ENCODE peak calls at places on chromosomes 1 and 21, in six cellular contexts. I is cardiac fibroblast; J is thyroid gland; U is psoas muscle; G is MM.1S; W is activated CD8-positive, alpha-beta T cell treated with anti-CD3 and anti-CD28 coated beads for 36 hours. X is an unnamed sample.

GRCh38 chr1:52592637-52593323 is 9.4 kb upstream of the GPX7 start:
- DNase-seq in W (no peak), U (no peak), G (no peak), J (no peak), I (no peak), X (no peak)

GRCh38 chr1:114199017-114199594 is 45.4 kb upstream of the SYT6 start:
- DNase-seq in W (no peak), I (no peak), U (no peak), G (no peak), J (no peak), X (no peak)

GRCh38 chr1:182910143-182910542 is 42.8 kb downstream of the SHCBP1L start:
- DNase-seq in U (no peak), I (no peak), W (no peak), G (no peak), J (no peak), X (no peak)

GRCh38 chr1:182120411-182121258 is 59.1 kb upstream of the ZNF648 start:
- DNase-seq in J (peak; percentile 88), I (peak; percentile 14), G (no peak), U (peak; percentile 27), W (no peak), X (peak; percentile 68)

GRCh38 chr1:96808186-96808585 is 86.6 kb downstream of the PTBP2 start:
- DNase-seq in I (peak; percentile 21), U (no peak), J (no peak), W (no peak), G (no peak), X (no peak)

GRCh38 chr1:84299536-84300260 is 1.8 kb upstream of the SAMD13 start:
- DNase-seq in I (peak; percentile 22), W (no peak), J (peak; percentile 8), U (no peak), G (no peak), X (no peak)

GRCh38 chr1:40758578-40759343 is 24.8 kb upstream of the KCNQ4 start:
- DNase-seq in G (no peak), U (no peak), J (no peak), I (no peak), W (no peak), X (no peak)

GRCh38 chr1:214427871-214428277 is 123.5 kb downstream of the PTPN14 start:
- DNase-seq in U (no peak), I (peak; percentile 70), W (peak; percentile 90), J (peak; percentile 10), G (peak; percentile 98), X (no peak)

GRCh38 chr1:1788646-1789431 is 10.6 kb upstream of the NADK start:
- DNase-seq in G (peak; percentile 9), U (no peak), W (peak; percentile 40), J (no peak), I (peak; percentile 58), X (no peak)

GRCh38 chr1:31798086-31798432 is 17.8 kb downstream of the SPOCD1 start:
- DNase-seq in I (no peak), G (no peak), W (no peak), J (no peak), U (no peak), X (peak; percentile 17)

GRCh38 chr1:7549277-7549676 is 221.8 kb upstream of the VAMP3 start:
- DNase-seq in I (peak; percentile 66), G (no peak), W (peak; percentile 81), U (no peak), J (no peak), X (no peak)

GRCh38 chr1:43688594-43689000 is 18.7 kb upstream of the ST3GAL3 start:
- DNase-seq in U (no peak), W (no peak), G (peak; percentile 30), I (peak; percentile 76), J (no peak), X (no peak)

GRCh38 chr1:240737268-240737667 is 125.3 kb upstream of the GREM2 start:
- DNase-seq in G (no peak), I (no peak), J (no peak), W (no peak), U (no peak), X (no peak)

GRCh38 chr1:234980224-234980656 is 148.4 kb downstream of the TOMM20 start:
- DNase-seq in J (no peak), I (no peak), G (no peak), U (no peak), W (no peak), X (no peak)
- TF ChIP-seq CTCF in J (no peak), I (no peak), G (no peak), U (no peak), W (no peak), X (no peak)

GRCh38 chr21:25360593-25360992 is 246.7 kb downstream of the MRPL39 start:
- DNase-seq in I (no peak), J (no peak), U (no peak), W (peak; percentile 10), G (no peak), X (no peak)
- TF ChIP-seq CTCF in I (peak; percentile 34), J (no peak), U (no peak), W (peak; percentile 39), G (peak; percentile 13), X (no peak)

GRCh38 chr1:92599184-92599583 is 112.5 kb upstream of the GFI1 start:
- DNase-seq in J (no peak), G (peak; percentile 75), I (peak; percentile 69), W (no peak), U (no peak), X (no peak)
- TF ChIP-seq CTCF in J (peak; percentile 35), G (peak; percentile 41), I (peak; percentile 36), W (peak; percentile 74), U (peak; percentile 26), X (peak; percentile 47)

GRCh38 chr1:161763522-161764098 is 2.5 kb upstream of the ATF6 start:
- DNase-seq in U (no peak), I (no peak), W (peak; percentile 69), J (peak; percentile 10), G (peak; percentile 73), X (no peak)
- TF ChIP-seq CTCF in U (peak; percentile 23), I (peak; percentile 55), W (peak; percentile 76), J (peak; percentile 27), G (peak; percentile 74), X (no peak)

GRCh38 chr1:162135271-162135775 is 65.8 kb downstream of the NOS1AP start:
- DNase-seq in I (no peak), W (no peak), J (no peak), G (no peak), U (no peak), X (peak; percentile 51)
- TF ChIP-seq CTCF in I (no peak), W (no peak), J (no peak), G (no peak), U (no peak), X (no peak)

GRCh38 chr1:244830639-244831038 is 4.8 kb upstream of the COX20 start:
- DNase-seq in I (no peak), G (no peak), U (no peak), W (no peak), J (no peak), X (no peak)
- TF ChIP-seq CTCF in I (no peak), G (no peak), U (no peak), W (no peak), J (no peak), X (no peak)

GRCh38 chr1:153978274-153978909 is 918 bp upstream of the JTB start:
- DNase-seq in W (no peak), J (no peak), U (no peak), G (no peak), I (no peak), X (no peak)

GRCh38 chr1:153976819-153977249 is 640 bp downstream of the JTB start:
- DNase-seq in G (no peak), W (no peak), U (no peak), I (no peak), J (peak; percentile 6), X (no peak)

GRCh38 chr1:153973478-153973877 is 4.0 kb downstream of the JTB start:
- DNase-seq in J (no peak), I (no peak), U (no peak), G (no peak), W (no peak), X (no peak)

GRCh38 chr1:153973071-153973470 is 4.4 kb downstream of the JTB start:
- DNase-seq in G (no peak), J (no peak), U (no peak), W (no peak), I (no peak), X (no peak)

DNA sequence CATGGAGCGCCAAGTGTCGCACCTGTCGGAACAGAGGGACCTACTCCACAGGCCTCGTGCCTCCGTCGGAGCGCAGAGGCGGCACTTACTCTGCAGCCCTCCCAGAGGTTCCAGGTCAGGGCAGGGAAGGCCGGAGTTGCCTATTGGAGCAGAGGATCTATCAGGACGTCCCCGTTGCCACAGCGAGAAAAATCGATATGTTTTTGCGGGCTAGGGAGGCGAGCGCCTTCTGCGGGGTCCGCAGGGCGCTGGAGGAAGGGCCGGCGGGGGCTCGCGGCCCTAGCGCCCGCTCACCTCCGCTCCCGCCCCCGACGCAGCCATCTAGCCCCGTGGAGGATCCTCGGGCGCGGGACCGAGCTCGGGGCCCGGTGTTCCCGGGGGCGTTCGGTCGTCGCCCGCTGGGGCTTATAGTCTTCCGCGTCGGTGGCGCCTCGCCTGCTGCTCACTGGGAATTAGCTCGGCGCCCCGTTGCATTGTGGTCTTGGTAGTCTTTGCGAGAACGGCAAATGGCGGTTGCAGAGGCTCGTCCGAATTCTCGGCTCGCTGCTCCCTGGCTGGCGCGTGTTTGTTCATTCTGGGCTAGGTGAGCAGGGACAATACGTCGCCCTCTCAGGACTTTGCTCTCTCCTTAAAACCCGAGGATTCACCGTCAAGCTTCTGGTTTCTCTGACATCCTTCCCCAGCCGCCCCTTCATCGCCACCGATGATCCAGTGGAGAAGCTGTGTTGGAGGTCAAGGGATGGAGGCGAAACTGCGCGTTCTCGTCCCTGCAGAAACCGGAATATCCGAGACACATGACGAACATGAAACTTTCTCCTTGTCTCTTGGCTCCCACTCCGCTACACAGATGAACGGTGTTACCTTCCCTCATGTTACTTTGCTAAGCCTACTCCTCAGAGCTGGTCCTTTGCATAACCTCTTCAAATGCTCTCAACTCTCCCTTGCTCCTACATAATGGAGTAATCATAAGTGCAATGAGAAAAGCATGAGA is at the start of gene JTB:
- DNase-seq in W (peak; percentile 94), U (peak; percentile 89), I (peak; percentile 82), J (peak; percentile 89), G (peak; percentile 94), X (peak; percentile 87)
- TF ChIP-seq CTCF in W (no peak), U (no peak), I (no peak), J (no peak), G (peak; percentile 7), X (peak; percentile 33)

GRCh38 chr1:95451054-95451453 is 217.0 kb downstream of the RWDD3 start:
- DNase-seq in J (no peak), W (no peak), U (no peak), I (no peak), G (no peak), X (no peak)
- TF ChIP-seq CTCF in J (no peak), W (no peak), U (no peak), I (no peak), G (no peak), X (no peak)

DNA sequence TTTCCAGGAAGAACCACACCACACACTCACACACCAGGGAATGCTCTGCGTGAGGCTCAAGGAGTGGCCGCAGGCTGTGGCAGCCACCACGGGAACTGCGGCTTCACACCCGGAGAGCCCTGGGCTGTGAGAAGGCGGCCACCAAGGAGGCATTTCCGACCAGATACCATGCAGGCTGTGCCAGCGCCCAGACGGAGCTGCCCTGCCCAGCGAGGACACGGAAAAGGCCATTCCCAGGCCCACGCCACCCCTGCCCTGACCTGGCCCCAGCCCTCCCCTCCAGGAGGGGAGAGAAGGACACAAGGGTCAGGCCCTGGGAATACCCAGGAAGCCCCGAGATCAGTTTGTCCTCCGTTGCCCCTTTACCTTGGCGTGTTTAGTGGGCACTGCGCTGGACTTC is 119.3 kb downstream of the NPHP4 start:
- DNase-seq in I (no peak), U (no peak), W (no peak), G (no peak), J (no peak), X (no peak)
- TF ChIP-seq CTCF in I (no peak), U (no peak), W (no peak), G (no peak), J (no peak), X (no peak)

X was measured in dorsolateral prefrontal cortex.